ENCODE peak calls at places on chromosomes 13 and 19, in five cellular contexts. T is IMR-90, H is neuronal stem cell, M is cardiac muscle cell, D is prostate gland. J is an unnamed sample.

GRCh38 chr19:19146000-19146608 is 7.8 kb upstream of the TMEM161A start:
- DNase-seq in T (peak), H (peak), M (peak), D (peak), J (peak)

GRCh38 chr13:98216135-98216565 is 39.1 kb upstream of the RNF113B start:
- DNase-seq in T (peak), H (no peak), M (peak), D (no peak), J (peak)

GRCh38 chr19:35061583-35062373 is 20.3 kb downstream of the HPN start:
- DNase-seq in T (peak), H (no peak), M (no peak), D (no peak), J (no peak)

GRCh38 chr13:23510544-23510916 is 59.7 kb upstream of the TNFRSF19 start:
- DNase-seq in T (no peak), H (no peak), M (peak), D (no peak), J (peak)

GRCh38 chr19:45878043-45878794 is 7.7 kb downstream of the IRF2BP1 start:
- DNase-seq in T (no peak), H (no peak), M (no peak), D (peak), J (no peak)

GRCh38 chr19:50332264-50333038 is 3.3 kb upstream of the KCNC3 start:
- DNase-seq in T (no peak), H (no peak), M (no peak), D (no peak), J (no peak)

GRCh38 chr13:102597029-102598015 is 536 bp downstream of the TPP2 start:
- DNase-seq in T (peak), H (peak), M (peak), D (no peak), J (peak)

GRCh38 chr19:35781650-35782049 is 6.3 kb downstream of the ARHGAP33 start:
- DNase-seq in T (no peak), H (no peak), M (no peak), D (no peak), J (no peak)

GRCh38 chr19:51458899-51459592 is 792 bp upstream of the SIGLEC8 start:
- DNase-seq in T (no peak), H (no peak), M (no peak), D (no peak), J (no peak)

GRCh38 chr19:4976412-4977298 is 7.7 kb downstream of the KDM4B start:
- DNase-seq in T (peak), H (no peak), M (peak), D (peak), J (peak)

GRCh38 chr13:92175330-92175729 is 776.9 kb downstream of the GPC5 start:
- DNase-seq in T (peak), H (peak), M (peak), D (peak), J (peak)

GRCh38 chr13:65965496-65965895 is 1264.6 kb downstream of the PCDH9 start:
- DNase-seq in T (peak), H (no peak), M (peak), D (no peak), J (peak)

GRCh38 chr19:49073514-49074378 is 1.2 kb upstream of the KCNA7 start:
- DNase-seq in T (no peak), H (no peak), M (no peak), D (no peak), J (peak)

GRCh38 chr13:28657784-28658538 is 969 bp upstream of the POMP start:
- DNase-seq in T (peak), H (no peak), M (peak), D (no peak), J (peak)

GRCh38 chr19:37077615-37077928 is 661 bp upstream of the ZNF420 start:
- DNase-seq in T (peak), H (peak), M (no peak), D (no peak), J (no peak)

GRCh38 chr13:46288570-46289259 is 77.0 kb downstream of the LRRC63 start:
- DNase-seq in T (peak), H (peak), M (peak), D (peak), J (peak)

GRCh38 chr19:16888629-16889371 is at the start of gene F2RL3:
- DNase-seq in T (peak), H (no peak), M (peak), D (no peak), J (no peak)

GRCh38 chr13:59303433-59303832 is 860.3 kb downstream of the DIAPH3 start:
- DNase-seq in T (no peak), H (no peak), M (no peak), D (no peak), J (no peak)

GRCh38 chr19:33443638-33444195 is 70.2 kb downstream of the CEBPG start:
- DNase-seq in T (no peak), H (no peak), M (no peak), D (no peak), J (no peak)

GRCh38 chr13:43985437-43986051 is 105.8 kb downstream of the LACC1 start:
- DNase-seq in T (no peak), H (no peak), M (no peak), D (no peak), J (no peak)

GRCh38 chr19:900302-901111 is 7.2 kb downstream of the RNU6-9 start:
- DNase-seq in T (no peak), H (no peak), M (no peak), D (no peak), J (peak)

GRCh38 chr13:33172911-33173310 is 112.6 kb downstream of the STARD13 start:
- DNase-seq in T (no peak), H (no peak), M (no peak), D (no peak), J (peak)

GRCh38 chr13:104614746-104615145 is 1548.5 kb upstream of the SLC10A2 start:
- DNase-seq in T (no peak), H (no peak), M (no peak), D (no peak), J (no peak)

GRCh38 chr13:27622881-27623280 is 1.2 kb downstream of the POLR1D start:
- DNase-seq in T (no peak), H (no peak), M (no peak), D (no peak), J (no peak)

GRCh38 chr13:23901365-23901764 is 4.1 kb upstream of the C1QTNF9B start:
- DNase-seq in T (peak), H (no peak), M (no peak), D (no peak), J (peak)

GRCh38 chr13:108924154-108924940 is 294.9 kb downstream of the MYO16 start:
- DNase-seq in T (peak), H (no peak), M (no peak), D (no peak), J (peak)

GRCh38 chr19:2485428-2485827 is 9.5 kb downstream of the GADD45B start:
- DNase-seq in T (no peak), H (no peak), M (no peak), D (no peak), J (no peak)

GRCh38 chr19:4360081-4360569 is 16.8 kb downstream of the MPND start:
- DNase-seq in T (no peak), H (no peak), M (no peak), D (no peak), J (no peak)

GRCh38 chr13:34931572-34931971 is 10.5 kb upstream of the NBEA start:
- DNase-seq in T (peak), H (no peak), M (peak), D (no peak), J (peak)

GRCh38 chr13:109369357-109370052 is 416.9 kb downstream of the IRS2 start:
- DNase-seq in T (no peak), H (no peak), M (no peak), D (no peak), J (no peak)

GRCh38 chr19:2167896-2168618 is 4.3 kb downstream of the DOT1L start:
- DNase-seq in T (peak), H (no peak), M (peak), D (no peak), J (peak)

GRCh38 chr13:97810152-97810551 is 143.3 kb upstream of the IPO5 start:
- DNase-seq in T (peak), H (no peak), M (peak), D (no peak), J (peak)

GRCh38 chr13:76440568-76440967 is 445.6 kb downstream of the KCTD12 start:
- DNase-seq in T (no peak), H (no peak), M (no peak), D (no peak), J (no peak)

GRCh38 chr19:53076984-53077383 is 26.2 kb downstream of the ZNF160 start:
- DNase-seq in T (peak), H (peak), M (peak), D (peak), J (peak)

GRCh38 chr19:35160629-35161433 is 6.3 kb downstream of the FXYD5 start:
- DNase-seq in T (no peak), H (no peak), M (no peak), D (no peak), J (no peak)

GRCh38 chr19:4429266-4430200 is 27.1 kb downstream of the CHAF1A start:
- DNase-seq in T (peak), H (no peak), M (no peak), D (no peak), J (no peak)

GRCh38 chr13:34346626-34347025 is 528.7 kb downstream of the RFC3 start:
- DNase-seq in T (no peak), H (no peak), M (no peak), D (no peak), J (no peak)

GRCh38 chr13:26442541-26442940 is 114.9 kb upstream of the WASF3 start:
- DNase-seq in T (peak), H (no peak), M (no peak), D (no peak), J (peak)

GRCh38 chr13:106491928-106492327 is 43.5 kb downstream of the EFNB2 start:
- DNase-seq in T (no peak), H (no peak), M (no peak), D (no peak), J (no peak)

DNA sequence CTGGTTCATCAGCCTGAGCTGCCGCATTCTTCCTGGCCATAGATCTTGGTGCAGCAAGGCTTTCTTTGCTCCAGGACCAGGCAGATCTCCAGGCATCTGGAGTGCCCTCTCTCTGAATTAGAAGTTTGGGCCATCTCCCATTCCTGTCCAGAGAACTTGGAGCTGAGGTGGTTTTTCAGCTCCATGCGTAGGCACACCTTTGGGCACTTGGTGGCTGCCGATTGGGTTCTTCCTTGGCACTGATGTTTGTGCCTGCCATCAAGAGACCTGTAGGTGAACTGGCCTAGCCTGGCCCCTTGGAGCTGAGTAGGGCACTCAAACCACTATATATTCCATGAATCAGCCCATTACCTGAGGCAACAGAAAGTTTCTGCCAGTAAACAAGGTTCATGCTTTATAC is 206.0 kb upstream of the PCDH17 start:
- DNase-seq in T (no peak), H (no peak), M (no peak), D (no peak), J (no peak)
- H3K4me3 ChIP-seq in T (no peak), H (no peak), M (no peak), D (no peak), J (no peak)

GRCh38 chr19:54172764-54173699 is at the start of gene TMC4:
- DNase-seq in T (no peak), H (no peak), M (peak), D (peak), J (peak)
- H3K4me3 ChIP-seq in T (no peak), H (peak), M (no peak), D (peak), J (peak)

GRCh38 chr19:9796113-9796773 is 22.6 kb downstream of the FBXL12 start:
- DNase-seq in T (peak), H (peak), M (peak), D (peak), J (peak)
- H3K4me3 ChIP-seq in T (no peak), H (no peak), M (no peak), D (no peak), J (no peak)

DNA sequence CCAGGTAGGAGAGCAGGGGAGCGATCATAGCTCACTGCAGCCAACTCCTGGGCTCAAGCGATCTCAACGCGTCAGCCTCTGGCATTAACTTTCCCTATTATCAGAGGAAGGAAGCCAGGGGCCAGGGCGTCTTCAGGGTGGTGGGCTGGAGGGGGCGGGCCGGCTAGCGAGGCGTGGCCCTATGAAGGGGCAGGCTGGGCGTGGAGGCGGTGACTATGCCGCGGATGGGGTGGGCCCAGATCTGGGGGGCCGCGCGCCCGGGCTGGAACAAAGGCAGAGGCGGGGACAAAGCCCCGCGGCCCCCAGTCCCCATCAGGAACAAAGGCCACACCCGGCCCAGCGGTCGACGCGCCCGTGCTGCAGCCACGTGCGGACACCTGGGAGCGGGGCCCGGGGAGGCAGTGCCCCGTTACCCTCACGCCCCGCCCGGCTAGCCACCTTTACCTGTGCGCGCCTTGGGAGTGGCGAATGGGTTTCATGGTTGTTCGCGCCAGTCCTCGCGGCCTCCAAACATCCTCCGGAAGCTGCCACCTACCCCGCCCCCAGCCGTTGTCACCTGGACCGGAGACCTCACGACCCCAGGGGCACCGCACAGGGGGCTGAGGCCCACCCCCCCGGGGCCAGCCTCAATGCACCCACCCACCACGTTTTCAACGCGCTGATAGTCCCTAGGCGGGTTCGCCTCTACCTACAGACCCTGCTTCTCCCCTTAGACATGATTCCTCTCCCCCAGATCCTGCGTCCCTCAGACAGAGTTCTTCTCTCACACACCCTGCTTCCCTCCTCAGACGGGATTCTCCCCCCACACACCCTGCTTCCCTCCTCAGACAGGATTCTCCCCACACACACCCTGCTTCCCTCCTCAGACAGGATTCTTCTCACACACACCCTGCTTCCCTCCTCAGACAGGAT is 5.4 kb upstream of the TRIM28 start:
- DNase-seq in T (no peak), H (peak), M (peak), D (no peak), J (no peak)
- H3K4me3 ChIP-seq in T (peak), H (peak), M (peak), D (peak), J (peak)

GRCh38 chr13:95641291-95641811 is 3.2 kb downstream of the DZIP1 start:
- DNase-seq in T (peak), H (no peak), M (peak), D (no peak), J (no peak)
- H3K4me3 ChIP-seq in T (peak), H (peak), M (no peak), D (peak), J (no peak)

GRCh38 chr19:12581100-12581499 is 29.5 kb downstream of the ZNF490 start:
- DNase-seq in T (no peak), H (no peak), M (no peak), D (no peak), J (no peak)
- H3K4me3 ChIP-seq in T (no peak), H (no peak), M (no peak), D (no peak), J (no peak)